ENCODE peak calls at places on chromosomes 7 and 10, in six cellular contexts. One of them, this sample, is unnamed.
A peak's percentile ranks its signal among the peaks of the same experiment; 100 is the strongest.

GRCh38 chr10:57169597-57169996 is 808.5 kb upstream of the ZWINT start:
- DNase-seq in neural crest cell: no peak
- DNase-seq in mucosa of descending colon: no peak
- DNase-seq in GM13977: no peak
- DNase-seq in dorsolateral prefrontal cortex: no peak
- DNase-seq in colonic mucosa: no peak
- DNase-seq in this sample: no peak

GRCh38 chr10:19031763-19032162 is 16.8 kb upstream of the MALRD1 start:
- DNase-seq in neural crest cell: no peak
- DNase-seq in mucosa of descending colon: no peak
- DNase-seq in GM13977: no peak
- DNase-seq in dorsolateral prefrontal cortex: no peak
- DNase-seq in colonic mucosa: no peak
- DNase-seq in this sample: no peak

GRCh38 chr7:17301491-17302101 is 3.1 kb downstream of the AHR start:
- DNase-seq in neural crest cell: peak; percentile 39
- DNase-seq in mucosa of descending colon: no peak
- DNase-seq in GM13977: no peak
- DNase-seq in dorsolateral prefrontal cortex: no peak
- DNase-seq in colonic mucosa: peak; percentile 67
- DNase-seq in this sample: peak; percentile 72

GRCh38 chr10:96987842-96988175 is 155.7 kb downstream of the LCOR start:
- DNase-seq in neural crest cell: no peak
- DNase-seq in mucosa of descending colon: no peak
- DNase-seq in GM13977: no peak
- DNase-seq in dorsolateral prefrontal cortex: no peak
- DNase-seq in colonic mucosa: no peak
- DNase-seq in this sample: no peak

GRCh38 chr7:50857804-50858203 is 75.1 kb upstream of the GRB10 start:
- DNase-seq in neural crest cell: no peak
- DNase-seq in mucosa of descending colon: no peak
- DNase-seq in GM13977: no peak
- DNase-seq in dorsolateral prefrontal cortex: no peak
- DNase-seq in colonic mucosa: no peak
- DNase-seq in this sample: no peak

GRCh38 chr10:19872504-19873271 is 56.5 kb downstream of the PLXDC2 start:
- DNase-seq in neural crest cell: no peak
- DNase-seq in mucosa of descending colon: no peak
- DNase-seq in GM13977: no peak
- DNase-seq in dorsolateral prefrontal cortex: no peak
- DNase-seq in colonic mucosa: no peak
- DNase-seq in this sample: no peak

GRCh38 chr7:45384499-45384898 is 189.7 kb upstream of the ADCY1 start:
- DNase-seq in neural crest cell: no peak
- DNase-seq in mucosa of descending colon: no peak
- DNase-seq in GM13977: no peak
- DNase-seq in dorsolateral prefrontal cortex: no peak
- DNase-seq in colonic mucosa: no peak
- DNase-seq in this sample: no peak

GRCh38 chr10:100339236-100339635 is 7.8 kb upstream of the SCD start:
- DNase-seq in neural crest cell: no peak
- DNase-seq in mucosa of descending colon: no peak
- DNase-seq in GM13977: peak; percentile 38
- DNase-seq in dorsolateral prefrontal cortex: no peak
- DNase-seq in colonic mucosa: no peak
- DNase-seq in this sample: no peak

GRCh38 chr7:104627516-104627915 is 299.1 kb downstream of the LHFPL3 start:
- DNase-seq in neural crest cell: peak; percentile 59
- DNase-seq in mucosa of descending colon: no peak
- DNase-seq in GM13977: no peak
- DNase-seq in dorsolateral prefrontal cortex: no peak
- DNase-seq in colonic mucosa: no peak
- DNase-seq in this sample: peak; percentile 33

GRCh38 chr10:116636385-116636784 is 15.6 kb downstream of the PNLIPRP2 start:
- DNase-seq in neural crest cell: no peak
- DNase-seq in mucosa of descending colon: no peak
- DNase-seq in GM13977: no peak
- DNase-seq in dorsolateral prefrontal cortex: no peak
- DNase-seq in colonic mucosa: no peak
- DNase-seq in this sample: no peak

GRCh38 chr7:44477063-44477830 is 13.2 kb downstream of the NUDCD3 start:
- DNase-seq in neural crest cell: peak; percentile 47
- DNase-seq in mucosa of descending colon: peak; percentile 50
- DNase-seq in GM13977: peak; percentile 56
- DNase-seq in dorsolateral prefrontal cortex: peak; percentile 61
- DNase-seq in colonic mucosa: peak; percentile 42
- DNase-seq in this sample: peak; percentile 73

GRCh38 chr7:102152672-102153585 is 133.7 kb upstream of the SH2B2 start:
- DNase-seq in neural crest cell: no peak
- DNase-seq in mucosa of descending colon: peak; percentile 51
- DNase-seq in GM13977: no peak
- DNase-seq in dorsolateral prefrontal cortex: no peak
- DNase-seq in colonic mucosa: peak; percentile 59
- DNase-seq in this sample: no peak

GRCh38 chr7:7718461-7718860 is at the start of gene RPA3:
- DNase-seq in neural crest cell: no peak
- DNase-seq in mucosa of descending colon: no peak
- DNase-seq in GM13977: no peak
- DNase-seq in dorsolateral prefrontal cortex: no peak
- DNase-seq in colonic mucosa: no peak
- DNase-seq in this sample: no peak

GRCh38 chr10:109953745-109954144 is 30.4 kb upstream of the XPNPEP1 start:
- DNase-seq in neural crest cell: no peak
- DNase-seq in mucosa of descending colon: no peak
- DNase-seq in GM13977: no peak
- DNase-seq in dorsolateral prefrontal cortex: no peak
- DNase-seq in colonic mucosa: no peak
- DNase-seq in this sample: no peak

GRCh38 chr7:119320316-119320715 is 952.7 kb upstream of the KCND2 start:
- DNase-seq in neural crest cell: no peak
- DNase-seq in mucosa of descending colon: no peak
- DNase-seq in GM13977: no peak
- DNase-seq in dorsolateral prefrontal cortex: no peak
- DNase-seq in colonic mucosa: no peak
- DNase-seq in this sample: no peak

GRCh38 chr7:36663481-36663880 is 60.8 kb downstream of the AOAH start:
- DNase-seq in neural crest cell: no peak
- DNase-seq in mucosa of descending colon: no peak
- DNase-seq in GM13977: no peak
- DNase-seq in dorsolateral prefrontal cortex: no peak
- DNase-seq in colonic mucosa: no peak
- DNase-seq in this sample: no peak

GRCh38 chr10:35398888-35399287 is 62.6 kb downstream of the CCNY start:
- DNase-seq in neural crest cell: no peak
- DNase-seq in mucosa of descending colon: no peak
- DNase-seq in GM13977: no peak
- DNase-seq in dorsolateral prefrontal cortex: no peak
- DNase-seq in colonic mucosa: no peak
- DNase-seq in this sample: no peak
- TF ChIP-seq CTCF in neural crest cell: no peak
- TF ChIP-seq CTCF in mucosa of descending colon: no peak
- TF ChIP-seq CTCF in GM13977: no peak
- TF ChIP-seq CTCF in dorsolateral prefrontal cortex: no peak
- TF ChIP-seq CTCF in colonic mucosa: no peak
- TF ChIP-seq CTCF in this sample: no peak

GRCh38 chr10:1661861-1662260 is 75.5 kb downstream of the ADARB2 start:
- DNase-seq in neural crest cell: no peak
- DNase-seq in mucosa of descending colon: no peak
- DNase-seq in GM13977: peak; percentile 52
- DNase-seq in dorsolateral prefrontal cortex: no peak
- DNase-seq in colonic mucosa: no peak
- DNase-seq in this sample: no peak
- TF ChIP-seq CTCF in neural crest cell: no peak
- TF ChIP-seq CTCF in mucosa of descending colon: no peak
- TF ChIP-seq CTCF in GM13977: no peak
- TF ChIP-seq CTCF in dorsolateral prefrontal cortex: no peak
- TF ChIP-seq CTCF in colonic mucosa: no peak
- TF ChIP-seq CTCF in this sample: no peak

DNA sequence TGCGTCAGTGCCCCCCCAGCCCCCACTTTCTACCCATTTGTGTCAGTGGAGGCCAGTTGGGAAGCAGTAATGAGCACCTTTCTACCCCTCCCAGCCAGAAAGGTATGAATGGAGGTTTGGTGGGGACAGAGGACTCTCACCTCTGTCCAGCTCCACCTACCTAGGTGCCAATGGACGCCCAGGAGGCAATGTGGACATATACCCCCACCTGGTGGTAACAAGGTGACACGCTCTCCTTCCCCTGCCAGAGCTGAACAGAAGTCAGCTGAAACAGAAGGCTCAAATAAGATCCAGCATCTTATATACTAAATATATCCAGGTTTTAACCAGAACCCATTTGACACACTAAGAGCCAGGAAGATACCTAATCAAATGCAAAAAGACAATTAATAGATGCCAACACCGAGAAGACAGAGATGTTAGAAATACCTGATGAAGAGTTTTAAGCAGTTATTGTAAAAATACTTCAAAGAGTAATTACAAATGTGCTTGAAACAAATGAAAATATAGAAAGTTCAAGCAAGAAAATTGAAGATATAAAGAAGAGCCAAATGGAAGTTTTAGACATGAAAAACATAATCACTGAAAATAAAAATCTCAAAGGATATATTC is 18.4 kb upstream of the SORCS3 start:
- DNase-seq in neural crest cell: no peak
- DNase-seq in mucosa of descending colon: no peak
- DNase-seq in GM13977: no peak
- DNase-seq in dorsolateral prefrontal cortex: no peak
- DNase-seq in colonic mucosa: no peak
- DNase-seq in this sample: peak; percentile 20
- TF ChIP-seq CTCF in neural crest cell: peak; percentile 68
- TF ChIP-seq CTCF in mucosa of descending colon: no peak
- TF ChIP-seq CTCF in GM13977: peak; percentile 38
- TF ChIP-seq CTCF in dorsolateral prefrontal cortex: no peak
- TF ChIP-seq CTCF in colonic mucosa: no peak
- TF ChIP-seq CTCF in this sample: no peak

GRCh38 chr7:91789086-91789485 is 91.4 kb downstream of the MTERF1 start:
- DNase-seq in neural crest cell: no peak
- DNase-seq in mucosa of descending colon: no peak
- DNase-seq in GM13977: no peak
- DNase-seq in dorsolateral prefrontal cortex: no peak
- DNase-seq in colonic mucosa: no peak
- DNase-seq in this sample: no peak

GRCh38 chr7:91787923-91788322 is 92.6 kb downstream of the MTERF1 start:
- DNase-seq in neural crest cell: no peak
- DNase-seq in mucosa of descending colon: no peak
- DNase-seq in GM13977: no peak
- DNase-seq in dorsolateral prefrontal cortex: no peak
- DNase-seq in colonic mucosa: no peak
- DNase-seq in this sample: no peak

GRCh38 chr7:91789558-91789957 is 90.9 kb downstream of the MTERF1 start:
- DNase-seq in neural crest cell: no peak
- DNase-seq in mucosa of descending colon: no peak
- DNase-seq in GM13977: no peak
- DNase-seq in dorsolateral prefrontal cortex: no peak
- DNase-seq in colonic mucosa: no peak
- DNase-seq in this sample: no peak

GRCh38 chr7:91780526-91780925 is 100.0 kb downstream of the MTERF1 start:
- DNase-seq in neural crest cell: no peak
- DNase-seq in mucosa of descending colon: no peak
- DNase-seq in GM13977: no peak
- DNase-seq in dorsolateral prefrontal cortex: no peak
- DNase-seq in colonic mucosa: no peak
- DNase-seq in this sample: no peak

DNA sequence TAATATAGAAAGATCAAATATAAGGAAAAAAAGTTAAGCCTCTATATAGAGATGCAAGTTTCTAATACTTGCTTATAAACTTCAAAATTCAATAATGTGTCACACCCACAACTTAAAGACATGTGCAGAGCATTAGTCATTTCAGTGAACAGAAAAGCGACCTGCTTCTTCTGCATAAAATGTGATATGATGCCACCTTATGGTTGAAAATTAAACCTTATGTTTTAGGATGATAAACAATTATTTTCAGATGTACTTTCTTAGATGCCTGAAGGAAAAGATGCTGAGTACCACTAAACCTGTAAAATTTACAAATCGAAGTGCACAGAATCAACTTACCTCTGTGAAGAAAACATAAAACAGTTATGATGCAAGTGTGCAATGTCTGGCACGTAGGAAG is 96.0 kb downstream of the MTERF1 start:
- DNase-seq in neural crest cell: no peak
- DNase-seq in mucosa of descending colon: no peak
- DNase-seq in GM13977: peak; percentile 10
- DNase-seq in dorsolateral prefrontal cortex: no peak
- DNase-seq in colonic mucosa: no peak
- DNase-seq in this sample: no peak
- TF ChIP-seq CTCF in neural crest cell: peak; percentile 70
- TF ChIP-seq CTCF in mucosa of descending colon: no peak
- TF ChIP-seq CTCF in GM13977: peak; percentile 12
- TF ChIP-seq CTCF in dorsolateral prefrontal cortex: peak; percentile 35
- TF ChIP-seq CTCF in colonic mucosa: no peak
- TF ChIP-seq CTCF in this sample: peak; percentile 14

DNA sequence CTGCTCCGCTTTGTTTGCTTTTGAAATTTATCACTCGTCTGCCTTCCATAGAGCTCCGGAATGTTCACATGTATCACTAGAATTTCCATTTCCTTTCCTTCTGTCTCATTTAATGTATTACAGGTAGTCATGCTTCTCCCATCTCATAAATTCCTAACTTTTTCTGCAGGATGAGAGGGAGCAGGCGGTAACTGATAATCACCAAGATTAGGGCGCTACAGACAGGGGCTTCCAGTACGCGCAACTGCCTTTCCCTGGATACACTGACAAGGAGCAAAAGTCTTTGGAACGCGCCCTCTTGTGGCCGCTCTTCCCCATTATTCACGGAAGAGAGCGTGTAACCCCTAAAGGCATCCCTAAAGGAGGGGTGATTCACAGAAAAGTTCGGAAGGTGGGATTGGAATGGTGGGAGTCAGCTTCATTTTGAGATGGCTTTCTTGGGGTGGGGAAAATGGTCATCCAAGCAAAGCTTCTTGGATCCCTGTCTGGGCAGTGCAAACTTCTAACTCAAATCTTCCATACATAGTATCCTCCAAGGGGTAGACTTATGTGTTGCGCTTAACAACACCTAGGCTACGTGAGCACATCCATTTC is 6.5 kb downstream of the INHBA start:
- DNase-seq in neural crest cell: peak; percentile 67
- DNase-seq in mucosa of descending colon: peak; percentile 77
- DNase-seq in GM13977: no peak
- DNase-seq in dorsolateral prefrontal cortex: peak; percentile 72
- DNase-seq in colonic mucosa: peak; percentile 77
- DNase-seq in this sample: peak; percentile 50
- TF ChIP-seq CTCF in neural crest cell: peak; percentile 89
- TF ChIP-seq CTCF in mucosa of descending colon: peak; percentile 27
- TF ChIP-seq CTCF in GM13977: peak; percentile 65
- TF ChIP-seq CTCF in dorsolateral prefrontal cortex: peak; percentile 57
- TF ChIP-seq CTCF in colonic mucosa: peak; percentile 62
- TF ChIP-seq CTCF in this sample: peak; percentile 65

GRCh38 chr10:60203993-60204618 is 185.6 kb downstream of the ANK3 start:
- DNase-seq in neural crest cell: peak; percentile 6
- DNase-seq in mucosa of descending colon: no peak
- DNase-seq in GM13977: peak; percentile 17
- DNase-seq in dorsolateral prefrontal cortex: no peak
- DNase-seq in colonic mucosa: no peak
- DNase-seq in this sample: no peak
- TF ChIP-seq CTCF in neural crest cell: peak; percentile 78
- TF ChIP-seq CTCF in mucosa of descending colon: peak; percentile 20
- TF ChIP-seq CTCF in GM13977: peak; percentile 48
- TF ChIP-seq CTCF in dorsolateral prefrontal cortex: peak; percentile 55
- TF ChIP-seq CTCF in colonic mucosa: peak; percentile 21
- TF ChIP-seq CTCF in this sample: peak; percentile 32

This sample was measured in activated CD8-positive, alpha-beta T cell treated with anti-CD3 and anti-CD28 coated beads for 36 hours.